ENCODE peak calls at places on chromosomes 2 and 18, in five cellular contexts. One of them, this sample, is unnamed.
A peak's percentile ranks its signal among the peaks of the same experiment; 100 is the strongest.

GRCh38 chr2:73823916-73824523 is 4.7 kb upstream of the STAMBP start:
- DNase-seq in heart right ventricle: peak; percentile 71
- DNase-seq in kidney: no peak
- DNase-seq in HepG2: peak; percentile 68
- DNase-seq in adrenal gland: peak; percentile 52
- DNase-seq in this sample: peak; percentile 48

GRCh38 chr2:170812716-170813585 is 3.7 kb upstream of the GAD1 start:
- DNase-seq in heart right ventricle: peak; percentile 82
- DNase-seq in adrenal gland: peak; percentile 65
- DNase-seq in HepG2: peak; percentile 82
- DNase-seq in kidney: no peak
- DNase-seq in this sample: peak; percentile 54

GRCh38 chr2:71631411-71631931 is 178.1 kb downstream of the DYSF start:
- DNase-seq in adrenal gland: no peak
- DNase-seq in HepG2: no peak
- DNase-seq in heart right ventricle: no peak
- DNase-seq in kidney: no peak
- DNase-seq in this sample: no peak

GRCh38 chr2:68465081-68465916 is 1.8 kb downstream of the FBXO48 start:
- DNase-seq in adrenal gland: no peak
- DNase-seq in heart right ventricle: no peak
- DNase-seq in kidney: no peak
- DNase-seq in HepG2: no peak
- DNase-seq in this sample: no peak

GRCh38 chr2:105517814-105518705 is 119.2 kb upstream of the FHL2 start:
- DNase-seq in adrenal gland: peak; percentile 84
- DNase-seq in HepG2: no peak
- DNase-seq in heart right ventricle: peak; percentile 82
- DNase-seq in kidney: peak; percentile 78
- DNase-seq in this sample: no peak

GRCh38 chr2:188645982-188646381 is 328.2 kb upstream of the COL3A1 start:
- DNase-seq in kidney: no peak
- DNase-seq in heart right ventricle: no peak
- DNase-seq in HepG2: no peak
- DNase-seq in adrenal gland: no peak
- DNase-seq in this sample: no peak

GRCh38 chr18:22683196-22683676 is 249.9 kb upstream of the RBBP8 start:
- DNase-seq in heart right ventricle: peak; percentile 66
- DNase-seq in kidney: peak; percentile 86
- DNase-seq in adrenal gland: peak; percentile 79
- DNase-seq in HepG2: peak; percentile 58
- DNase-seq in this sample: peak; percentile 98

GRCh38 chr2:171217330-171217729 is 56.6 kb upstream of the TLK1 start:
- DNase-seq in kidney: no peak
- DNase-seq in heart right ventricle: no peak
- DNase-seq in HepG2: no peak
- DNase-seq in adrenal gland: no peak
- DNase-seq in this sample: no peak

GRCh38 chr18:30775629-30776028 is 266.9 kb downstream of the DSC3 start:
- DNase-seq in HepG2: no peak
- DNase-seq in kidney: no peak
- DNase-seq in adrenal gland: no peak
- DNase-seq in heart right ventricle: no peak
- DNase-seq in this sample: no peak

GRCh38 chr2:176565641-176566323 is 296.5 kb downstream of the MTX2 start:
- DNase-seq in adrenal gland: no peak
- DNase-seq in heart right ventricle: no peak
- DNase-seq in kidney: peak; percentile 76
- DNase-seq in HepG2: peak; percentile 29
- DNase-seq in this sample: no peak

GRCh38 chr2:239302808-239303557 is 97.8 kb downstream of the HDAC4 start:
- DNase-seq in adrenal gland: no peak
- DNase-seq in HepG2: no peak
- DNase-seq in heart right ventricle: no peak
- DNase-seq in kidney: peak; percentile 70
- DNase-seq in this sample: no peak

GRCh38 chr18:62716679-62717058 is 1.3 kb downstream of the PHLPP1 start:
- DNase-seq in kidney: peak; percentile 89
- DNase-seq in HepG2: no peak
- DNase-seq in heart right ventricle: peak; percentile 45
- DNase-seq in adrenal gland: peak; percentile 43
- DNase-seq in this sample: peak; percentile 62

GRCh38 chr2:219451626-219452360 is 17.1 kb downstream of the SPEG start:
- DNase-seq in HepG2: no peak
- DNase-seq in adrenal gland: no peak
- DNase-seq in kidney: no peak
- DNase-seq in heart right ventricle: peak; percentile 69
- DNase-seq in this sample: no peak

GRCh38 chr2:165584126-165584525 is 114.6 kb downstream of the CSRNP3 start:
- DNase-seq in HepG2: no peak
- DNase-seq in kidney: no peak
- DNase-seq in heart right ventricle: no peak
- DNase-seq in adrenal gland: no peak
- DNase-seq in this sample: no peak

GRCh38 chr2:171316220-171316619 is 117.6 kb downstream of the METTL8 start:
- DNase-seq in adrenal gland: no peak
- DNase-seq in heart right ventricle: no peak
- DNase-seq in kidney: no peak
- DNase-seq in HepG2: no peak
- DNase-seq in this sample: no peak

GRCh38 chr18:49926076-49926745 is 112.9 kb upstream of the ACAA2 start:
- DNase-seq in adrenal gland: no peak
- DNase-seq in heart right ventricle: no peak
- DNase-seq in kidney: no peak
- DNase-seq in HepG2: no peak
- DNase-seq in this sample: no peak

GRCh38 chr18:46053368-46054095 is 18.5 kb downstream of the PSTPIP2 start:
- DNase-seq in HepG2: no peak
- DNase-seq in heart right ventricle: no peak
- DNase-seq in kidney: no peak
- DNase-seq in adrenal gland: no peak
- DNase-seq in this sample: no peak

GRCh38 chr2:202387608-202388342 is 11.6 kb downstream of the BMPR2 start:
- DNase-seq in adrenal gland: no peak
- DNase-seq in kidney: no peak
- DNase-seq in heart right ventricle: no peak
- DNase-seq in HepG2: no peak
- DNase-seq in this sample: no peak

GRCh38 chr2:119849838-119850565 is 90.3 kb downstream of the PTPN4 start:
- DNase-seq in kidney: no peak
- DNase-seq in heart right ventricle: no peak
- DNase-seq in adrenal gland: no peak
- DNase-seq in HepG2: no peak
- DNase-seq in this sample: no peak

GRCh38 chr2:119853777-119854399 is 94.2 kb downstream of the PTPN4 start:
- DNase-seq in HepG2: no peak
- DNase-seq in heart right ventricle: no peak
- DNase-seq in kidney: no peak
- DNase-seq in adrenal gland: no peak
- DNase-seq in this sample: no peak

GRCh38 chr2:119857742-119858141 is 98.0 kb downstream of the PTPN4 start:
- DNase-seq in HepG2: no peak
- DNase-seq in adrenal gland: no peak
- DNase-seq in heart right ventricle: no peak
- DNase-seq in kidney: no peak
- DNase-seq in this sample: no peak

GRCh38 chr2:119856469-119856901 is 96.8 kb downstream of the PTPN4 start:
- DNase-seq in heart right ventricle: no peak
- DNase-seq in adrenal gland: no peak
- DNase-seq in HepG2: no peak
- DNase-seq in kidney: no peak
- DNase-seq in this sample: no peak

GRCh38 chr2:119852214-119852613 is 92.5 kb downstream of the PTPN4 start:
- DNase-seq in kidney: no peak
- DNase-seq in heart right ventricle: no peak
- DNase-seq in adrenal gland: no peak
- DNase-seq in HepG2: no peak
- DNase-seq in this sample: no peak
- H3K4me3 ChIP-seq in kidney: no peak overlapping the region
- H3K4me3 ChIP-seq in heart right ventricle: no peak overlapping the region
- H3K4me3 ChIP-seq in adrenal gland: no peak overlapping the region
- H3K4me3 ChIP-seq in HepG2: no peak overlapping the region
- H3K4me3 ChIP-seq in this sample: no peak overlapping the region

DNA sequence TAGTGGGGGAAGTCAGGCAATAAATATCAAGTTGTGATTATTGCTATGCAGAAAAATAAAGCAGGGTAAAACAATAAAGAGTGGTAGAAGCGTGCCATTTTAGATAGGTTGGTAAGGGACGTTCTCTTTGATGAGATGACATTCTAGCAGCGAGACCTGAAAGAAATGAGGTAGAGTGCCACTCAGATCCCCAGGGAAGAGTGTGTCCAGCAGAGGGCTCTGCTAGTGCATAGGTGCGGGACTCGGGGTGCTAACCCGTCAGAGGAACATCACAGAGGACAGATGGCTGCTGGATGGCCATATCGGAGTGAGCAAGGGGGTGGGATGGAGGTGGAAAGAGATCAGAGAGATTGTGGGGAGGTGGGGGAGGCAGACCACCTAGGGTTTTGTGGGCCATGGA is 16.3 kb upstream of the GTF2A1L start:
- DNase-seq in kidney: no peak
- DNase-seq in adrenal gland: peak; percentile 10
- DNase-seq in heart right ventricle: peak; percentile 8
- DNase-seq in HepG2: peak; percentile 34
- DNase-seq in this sample: peak; percentile 23
- TF ChIP-seq CTCF in kidney: peak; percentile 2
- TF ChIP-seq CTCF in adrenal gland: no peak
- TF ChIP-seq CTCF in heart right ventricle: peak; percentile 29
- TF ChIP-seq CTCF in HepG2: peak; percentile 76
- TF ChIP-seq CTCF in this sample: no peak

GRCh38 chr18:35043207-35043606 is 2.0 kb downstream of the MAPRE2 start:
- DNase-seq in kidney: no peak
- DNase-seq in HepG2: no peak
- DNase-seq in adrenal gland: no peak
- DNase-seq in heart right ventricle: no peak
- DNase-seq in this sample: no peak
- H3K4me3 ChIP-seq in kidney: peak overlapping the region; percentile 98
- H3K4me3 ChIP-seq in HepG2: no peak overlapping the region
- H3K4me3 ChIP-seq in adrenal gland: no peak overlapping the region
- H3K4me3 ChIP-seq in heart right ventricle: peak overlapping the region; percentile 81
- H3K4me3 ChIP-seq in this sample: peak overlapping the region; percentile 63

GRCh38 chr2:241256168-241256545 is 59.3 kb downstream of the HDLBP start:
- DNase-seq in adrenal gland: no peak
- DNase-seq in heart right ventricle: no peak
- DNase-seq in HepG2: no peak
- DNase-seq in kidney: no peak
- DNase-seq in this sample: no peak

GRCh38 chr2:241254904-241255351 is 60.5 kb downstream of the HDLBP start:
- DNase-seq in adrenal gland: peak; percentile 21
- DNase-seq in kidney: no peak
- DNase-seq in HepG2: no peak
- DNase-seq in heart right ventricle: no peak
- DNase-seq in this sample: no peak

GRCh38 chr2:241258505-241259160 is 56.8 kb downstream of the HDLBP start:
- DNase-seq in adrenal gland: no peak
- DNase-seq in HepG2: no peak
- DNase-seq in kidney: no peak
- DNase-seq in heart right ventricle: no peak
- DNase-seq in this sample: no peak

GRCh38 chr2:241255542-241256167 is 59.8 kb downstream of the HDLBP start:
- DNase-seq in heart right ventricle: no peak
- DNase-seq in HepG2: no peak
- DNase-seq in kidney: no peak
- DNase-seq in adrenal gland: peak; percentile 98
- DNase-seq in this sample: no peak

DNA sequence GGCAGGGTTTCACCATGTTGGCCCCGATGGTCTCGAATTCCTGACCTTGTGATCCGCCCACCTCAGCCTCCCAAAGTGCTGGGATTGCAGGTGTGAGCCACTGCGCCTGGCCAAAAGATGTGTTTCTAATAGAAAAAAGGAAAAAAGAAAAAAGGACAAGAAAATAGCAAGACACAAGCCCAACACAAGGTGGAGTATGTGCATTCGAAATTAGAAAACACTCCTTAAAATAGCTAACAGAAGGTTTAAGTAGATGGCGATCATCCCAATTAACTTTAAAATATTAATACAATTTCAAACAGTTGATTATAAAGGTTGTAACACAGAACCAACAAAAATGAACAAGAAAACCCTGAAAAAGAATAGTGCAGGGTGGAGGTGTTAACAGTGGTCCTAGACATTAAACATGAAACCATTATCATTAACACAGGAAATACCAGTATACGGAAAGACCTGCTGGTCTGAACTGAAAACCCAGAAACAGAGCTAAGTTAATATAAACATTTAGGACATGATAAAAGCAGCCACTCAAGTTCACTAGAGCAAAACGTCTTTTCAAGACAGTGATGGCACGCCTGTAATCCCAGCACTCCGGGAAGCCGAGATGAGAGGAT is 57.9 kb downstream of the HDLBP start:
- DNase-seq in HepG2: no peak
- DNase-seq in adrenal gland: no peak
- DNase-seq in kidney: no peak
- DNase-seq in heart right ventricle: no peak
- DNase-seq in this sample: no peak
- TF ChIP-seq CTCF in HepG2: no peak
- TF ChIP-seq CTCF in adrenal gland: peak; percentile 12
- TF ChIP-seq CTCF in kidney: no peak
- TF ChIP-seq CTCF in heart right ventricle: peak; percentile 12
- TF ChIP-seq CTCF in this sample: no peak

GRCh38 chr2:15671409-15671808 is 79.7 kb downstream of the DDX1 start:
- DNase-seq in HepG2: no peak
- DNase-seq in kidney: no peak
- DNase-seq in adrenal gland: no peak
- DNase-seq in heart right ventricle: no peak
- DNase-seq in this sample: no peak

GRCh38 chr2:15670981-15671380 is 79.3 kb downstream of the DDX1 start:
- DNase-seq in HepG2: no peak
- DNase-seq in adrenal gland: no peak
- DNase-seq in kidney: no peak
- DNase-seq in heart right ventricle: no peak
- DNase-seq in this sample: no peak

GRCh38 chr2:15669375-15669910 is 77.8 kb downstream of the DDX1 start:
- DNase-seq in heart right ventricle: no peak
- DNase-seq in kidney: no peak
- DNase-seq in HepG2: no peak
- DNase-seq in adrenal gland: no peak
- DNase-seq in this sample: no peak

GRCh38 chr2:15671842-15672815 is 80.5 kb downstream of the DDX1 start:
- DNase-seq in kidney: no peak
- DNase-seq in HepG2: no peak
- DNase-seq in heart right ventricle: no peak
- DNase-seq in adrenal gland: no peak
- DNase-seq in this sample: no peak

DNA sequence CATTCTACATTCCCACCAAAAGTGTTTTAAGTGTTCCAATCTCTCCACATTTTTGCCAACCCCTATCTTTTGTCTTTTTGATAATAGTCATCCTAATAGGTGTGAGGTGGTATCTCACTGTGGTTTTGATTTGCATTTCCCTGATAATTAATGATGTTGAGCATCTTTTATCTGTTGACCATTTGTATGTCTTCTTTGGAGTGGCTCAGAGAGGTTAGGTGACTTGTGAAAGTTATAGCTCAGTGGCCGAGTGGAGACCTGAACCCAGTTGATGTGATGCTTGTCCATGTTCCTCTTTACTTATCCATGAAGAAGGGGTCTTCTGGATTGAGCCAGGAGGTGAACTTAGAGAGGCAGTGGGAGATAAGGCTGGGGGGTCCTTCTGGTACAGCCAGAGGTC is 78.8 kb downstream of the DDX1 start:
- DNase-seq in adrenal gland: no peak
- DNase-seq in kidney: no peak
- DNase-seq in heart right ventricle: no peak
- DNase-seq in HepG2: no peak
- DNase-seq in this sample: no peak
- H3K4me3 ChIP-seq in adrenal gland: no peak overlapping the region
- H3K4me3 ChIP-seq in kidney: no peak overlapping the region
- H3K4me3 ChIP-seq in heart right ventricle: no peak overlapping the region
- H3K4me3 ChIP-seq in HepG2: no peak overlapping the region
- H3K4me3 ChIP-seq in this sample: no peak overlapping the region